ENCODE peak calls at places on chromosome 18, in ten cellular contexts. H is anterior cingulate cortex; J is fibroblast of mammary gland; I is PC-3; Q is fibroblast of the aortic adventitia; V is activated effector memory CD4-positive, alpha-beta T cell treated with Interleukin-2 at 50 U/mL for 16 hours; F is fibroblast of villous mesenchyme; W is amniotic epithelial cell; G is H7; Z is skeletal muscle cell. M is an unnamed sample.

GRCh38 chr18:48541026-48541746 is 2.4 kb downstream of the CTIF start:
- DNase-seq in I (peak), H (peak), F (peak), Q (peak), W (peak), V (no peak), G (peak), Z (peak), J (peak), M (peak)

GRCh38 chr18:72830109-72830508 is 37.7 kb downstream of the NETO1 start:
- DNase-seq in I (peak), H (peak), F (no peak), J (no peak), G (peak), V (no peak), Z (no peak), Q (no peak), W (no peak), M (no peak)

GRCh38 chr18:57630759-57631660 is 9.4 kb upstream of the NARS1 start:
- DNase-seq in F (no peak), W (no peak), Z (no peak), J (no peak), I (no peak), Q (no peak), G (no peak), V (no peak), H (no peak), M (no peak)

GRCh38 chr18:23822590-23823385 is 133.5 kb downstream of the LAMA3 start:
- DNase-seq in H (no peak), J (peak), Q (peak), Z (no peak), G (peak), I (peak), W (no peak), F (no peak), V (no peak), M (no peak)

GRCh38 chr18:25350561-25351201 is 1.3 kb downstream of the ZNF521 start:
- DNase-seq in H (peak), Z (peak), W (peak), I (no peak), V (no peak), G (peak), J (peak), F (peak), Q (peak), M (no peak)

GRCh38 chr18:74241970-74242369 is 49.8 kb downstream of the CYB5A start:
- DNase-seq in Q (no peak), Z (no peak), G (no peak), H (no peak), W (no peak), F (no peak), J (no peak), I (no peak), V (no peak), M (no peak)

GRCh38 chr18:78875268-78875997 is 104.2 kb upstream of the SALL3 start:
- DNase-seq in Q (no peak), J (peak), H (no peak), V (no peak), G (peak), W (no peak), I (peak), Z (no peak), F (no peak), M (no peak)

GRCh38 chr18:69858897-69859296 is 88.8 kb downstream of the CD226 start:
- DNase-seq in G (no peak), H (no peak), W (no peak), Q (no peak), F (no peak), Z (no peak), J (no peak), V (no peak), I (no peak), M (no peak)

GRCh38 chr18:4734021-4734420 is 278.9 kb upstream of the DLGAP1 start:
- DNase-seq in W (no peak), F (no peak), G (no peak), I (no peak), Q (no peak), V (no peak), Z (no peak), J (no peak), H (no peak), M (no peak)

GRCh38 chr18:11387880-11388279 is 221.5 kb upstream of the SLC35G4 start:
- DNase-seq in J (peak), W (peak), Z (no peak), Q (peak), F (peak), G (peak), I (peak), V (no peak), H (no peak), M (no peak)

GRCh38 chr18:8609711-8610441 is 639 bp downstream of the RAB12 start:
- DNase-seq in J (no peak), W (no peak), I (no peak), H (no peak), F (peak), Q (no peak), V (no peak), G (peak), Z (no peak), M (no peak)

GRCh38 chr18:33606621-33607020 is 28.6 kb downstream of the ASXL3 start:
- DNase-seq in J (no peak), Z (no peak), W (no peak), F (no peak), G (no peak), V (no peak), Q (no peak), I (no peak), H (no peak), M (no peak)

GRCh38 chr18:11994708-11995444 is 13.6 kb downstream of the IMPA2 start:
- DNase-seq in G (peak), Q (peak), J (peak), H (no peak), I (peak), Z (no peak), W (no peak), V (no peak), F (peak), M (no peak)

GRCh38 chr18:28039078-28039477 is 137.9 kb downstream of the CDH2 start:
- DNase-seq in W (peak), I (peak), F (peak), G (no peak), V (no peak), Z (no peak), Q (no peak), H (no peak), J (peak), M (no peak)

GRCh38 chr18:48690494-48690893 is 151.7 kb downstream of the CTIF start:
- DNase-seq in G (no peak), Z (no peak), H (no peak), I (no peak), J (no peak), V (no peak), F (no peak), Q (no peak), W (no peak), M (no peak)

GRCh38 chr18:65859075-65859474 is 108.3 kb downstream of the CDH7 start:
- DNase-seq in H (no peak), W (no peak), Z (no peak), J (no peak), I (peak), V (no peak), Q (no peak), G (no peak), F (no peak), M (no peak)

GRCh38 chr18:27887711-27888495 is 289.0 kb downstream of the CDH2 start:
- DNase-seq in Q (no peak), H (no peak), W (peak), J (no peak), Z (no peak), F (peak), G (no peak), V (no peak), I (peak), M (no peak)

GRCh38 chr18:46573156-46573555 is 83.9 kb downstream of the LOXHD1 start:
- DNase-seq in G (no peak), Z (no peak), I (no peak), J (no peak), H (no peak), Q (no peak), F (no peak), W (no peak), V (no peak), M (no peak)

GRCh38 chr18:73577365-73577764 is 570.3 kb downstream of the FBXO15 start:
- DNase-seq in Q (peak), W (no peak), G (no peak), I (no peak), J (peak), Z (no peak), H (no peak), V (no peak), F (no peak), M (no peak)

GRCh38 chr18:49668583-49669290 is 106.9 kb downstream of the LIPG start:
- DNase-seq in J (peak), V (no peak), W (peak), F (peak), I (no peak), Q (peak), H (no peak), Z (peak), G (peak), M (no peak)

GRCh38 chr18:581106-581505 is 926 bp downstream of the CETN1 start:
- DNase-seq in H (no peak), V (no peak), G (no peak), J (no peak), W (no peak), I (no peak), Q (peak), F (no peak), Z (no peak), M (no peak)

GRCh38 chr18:48623468-48624220 is 84.8 kb downstream of the CTIF start:
- DNase-seq in Q (peak), V (no peak), Z (peak), F (peak), G (no peak), J (peak), H (no peak), I (peak), W (peak), M (no peak)

GRCh38 chr18:31197676-31198075 is 35.0 kb upstream of the DSC1 start:
- DNase-seq in H (no peak), F (no peak), W (peak), I (peak), Q (no peak), G (no peak), V (no peak), Z (no peak), J (no peak), M (no peak)